ENCODE peak calls at places on chromosome 6, in seven cellular contexts. Y is brain microvascular endothelial cell, D is cardiac muscle cell, T is kidney epithelial cell, I is upper lobe of right lung, G is K562, M is heart right ventricle. S is an unnamed sample. For H3K36me3 and H3K27me3, the result is how much of the 10 kb centered on the place peaks cover.

GRCh38 chr6:166296035-166296883 is 11.9 kb downstream of the PRR18 start:
- DNase-seq in I (no peak), D (no peak), Y (no peak), T (no peak), M (no peak), G (no peak), S (no peak)

GRCh38 chr6:91288741-91289140 is 701.9 kb upstream of the MAP3K7 start:
- DNase-seq in T (no peak), M (no peak), I (no peak), Y (no peak), G (no peak), D (no peak), S (no peak)

GRCh38 chr6:2684059-2684749 is 66.5 kb downstream of the MYLK4 start:
- DNase-seq in I (no peak), M (no peak), G (peak), D (no peak), Y (peak), T (no peak), S (no peak)

GRCh38 chr6:138162947-138163569 is 1.3 kb downstream of the ARFGEF3 start:
- DNase-seq in T (no peak), D (no peak), Y (no peak), I (no peak), G (no peak), M (no peak), S (no peak)

GRCh38 chr6:52642381-52642780 is 28.5 kb upstream of the TMEM14A start:
- DNase-seq in I (no peak), D (no peak), M (no peak), T (no peak), Y (no peak), G (no peak), S (no peak)

GRCh38 chr6:41551857-41552256 is 5.7 kb downstream of the FOXP4 start:
- DNase-seq in Y (no peak), D (no peak), M (no peak), G (no peak), T (no peak), I (no peak), S (no peak)

GRCh38 chr6:81801489-81801888 is 49.0 kb upstream of the TENT5A start:
- DNase-seq in D (no peak), T (no peak), I (no peak), G (no peak), M (no peak), Y (no peak), S (no peak)

GRCh38 chr6:26053929-26054658 is 33.1 kb upstream of the HFE start:
- DNase-seq in T (no peak), I (no peak), G (no peak), M (no peak), D (no peak), Y (no peak), S (no peak)

GRCh38 chr6:132298344-132298949 is 102.8 kb downstream of the MOXD1 start:
- DNase-seq in M (no peak), I (no peak), G (peak), T (no peak), Y (peak), D (peak), S (no peak)

GRCh38 chr6:38638941-38639497 is 710 bp downstream of the BTBD9 start:
- DNase-seq in T (peak), G (no peak), D (peak), I (peak), M (no peak), Y (peak), S (no peak)

GRCh38 chr6:304833-305370 is 12.6 kb downstream of the DUSP22 start:
- DNase-seq in Y (no peak), D (no peak), T (no peak), M (no peak), I (no peak), G (no peak), S (no peak)

GRCh38 chr6:47306887-47307286 is 2.8 kb downstream of the TNFRSF21 start:
- DNase-seq in D (no peak), T (peak), I (no peak), G (no peak), Y (no peak), M (no peak), S (no peak)

GRCh38 chr6:107786179-107786578 is 37.9 kb downstream of the SCML4 start:
- DNase-seq in M (no peak), G (no peak), T (no peak), I (no peak), D (no peak), Y (no peak), S (no peak)

GRCh38 chr6:90263653-90264052 is 33.0 kb downstream of the BACH2 start:
- DNase-seq in M (no peak), G (no peak), Y (no peak), I (no peak), T (no peak), D (no peak), S (no peak)

GRCh38 chr6:156698239-156699016 is 78.8 kb upstream of the ARID1B start:
- DNase-seq in D (no peak), I (no peak), G (no peak), M (no peak), T (no peak), Y (no peak), S (peak)

GRCh38 chr6:12012566-12013367 is 655 bp downstream of the HIVEP1 start:
- DNase-seq in D (peak), I (peak), G (peak), M (peak), Y (peak), T (peak), S (peak)

GRCh38 chr6:132259070-132259469 is 142.2 kb downstream of the MOXD1 start:
- DNase-seq in G (no peak), D (no peak), Y (peak), M (no peak), I (no peak), T (no peak), S (no peak)

GRCh38 chr6:50187212-50188055 is 137.7 kb upstream of the DEFB112 start:
- DNase-seq in T (no peak), Y (no peak), I (no peak), G (no peak), D (no peak), M (no peak), S (no peak)

GRCh38 chr6:149082320-149082719 is 235.2 kb upstream of the TAB2 start:
- DNase-seq in I (peak), D (peak), Y (peak), G (peak), M (peak), T (no peak), S (no peak)

GRCh38 chr6:158050107-158050735 is 68.6 kb downstream of the SYNJ2 start:
- DNase-seq in M (no peak), D (no peak), Y (no peak), I (peak), G (no peak), T (no peak), S (no peak)

GRCh38 chr6:139028242-139028657 is 295 bp upstream of the ABRACL start:
- DNase-seq in I (no peak), D (no peak), T (no peak), M (no peak), G (no peak), Y (no peak), S (no peak)

DNA sequence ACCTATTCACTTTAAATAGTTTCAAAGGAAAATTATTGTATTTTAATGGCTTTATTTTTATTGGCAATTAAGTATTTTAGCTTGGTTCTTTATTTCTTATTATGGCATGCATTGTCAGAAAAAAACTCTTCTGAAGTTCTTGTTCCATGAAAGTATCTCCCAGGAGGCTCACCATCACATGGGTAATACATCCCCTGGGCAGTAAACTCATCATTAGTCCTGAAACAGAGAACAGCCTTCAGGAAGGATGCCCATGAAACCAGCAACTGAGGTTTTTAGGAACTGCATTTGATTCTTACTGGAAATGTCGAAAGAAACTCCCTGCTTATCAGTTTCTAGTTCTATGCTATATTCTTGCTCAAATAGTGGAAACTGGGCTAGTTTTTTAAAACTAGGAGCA is 81.7 kb downstream of the RTN4IP1 start:
- DNase-seq in T (no peak), I (no peak), M (no peak), D (no peak), Y (no peak), G (no peak), S (no peak)
- H3K36me3 ChIP-seq in T (under half), I (under half), M (under half), D (under half), Y (under half), G (under half), S (under half)

GRCh38 chr6:72651967-72652956 is 30.4 kb downstream of the KCNQ5 start:
- DNase-seq in G (no peak), I (no peak), T (no peak), Y (no peak), D (peak), M (no peak), S (no peak)

GRCh38 chr6:72651191-72651590 is 29.3 kb downstream of the KCNQ5 start:
- DNase-seq in G (no peak), M (no peak), Y (no peak), I (no peak), D (no peak), T (no peak), S (no peak)

GRCh38 chr6:72650081-72650745 is 28.3 kb downstream of the KCNQ5 start:
- DNase-seq in T (peak), G (no peak), Y (no peak), D (no peak), M (no peak), I (no peak), S (no peak)

GRCh38 chr6:72654101-72654618 is 32.3 kb downstream of the KCNQ5 start:
- DNase-seq in D (no peak), I (no peak), M (no peak), T (no peak), G (no peak), Y (no peak), S (no peak)

GRCh38 chr6:72653032-72653431 is 31.2 kb downstream of the KCNQ5 start:
- DNase-seq in M (no peak), G (no peak), Y (no peak), I (no peak), D (no peak), T (peak), S (no peak)
- H3K27me3 ChIP-seq in M (under half), G (under half), Y (under half), I (under half), D (under half), T (under half), S (under half)

DNA sequence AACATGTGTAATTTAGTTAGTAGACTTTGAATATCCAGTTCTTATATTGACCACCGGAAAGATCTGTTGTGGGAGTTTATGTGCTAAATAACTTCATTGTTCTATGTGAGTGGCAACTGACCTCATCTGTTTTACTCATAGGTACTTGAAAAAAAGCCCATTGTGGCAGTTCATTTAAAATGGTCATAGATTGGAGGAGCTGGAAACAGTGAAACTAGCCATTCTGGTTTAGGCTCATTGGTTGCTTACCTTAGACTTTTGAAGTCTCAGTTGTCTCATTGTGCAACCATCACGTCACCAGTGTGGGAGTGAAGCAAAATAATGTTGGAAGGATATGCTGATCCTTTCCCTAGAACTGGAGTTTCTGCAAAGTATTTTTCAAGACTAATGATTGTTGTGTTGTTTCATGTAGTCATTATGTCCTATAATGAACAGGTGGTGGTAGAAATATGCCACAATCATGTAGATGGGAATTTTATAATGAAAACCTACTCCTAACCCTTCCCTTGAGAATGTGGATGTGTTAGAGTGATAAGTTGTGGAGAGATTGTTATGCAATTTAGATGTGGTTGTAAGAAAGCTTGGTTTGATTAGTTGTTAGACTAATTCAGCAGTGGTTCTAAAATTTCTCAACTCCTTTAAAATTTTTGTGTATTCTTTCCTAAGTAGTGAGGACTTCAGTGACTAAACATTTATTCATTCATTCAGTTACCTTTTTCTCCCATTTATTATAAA is 18.3 kb downstream of the DSP start:
- DNase-seq in I (no peak), D (no peak), T (no peak), M (no peak), Y (no peak), G (no peak), S (no peak)
- H3K36me3 ChIP-seq in I (under half), D (half or more), T (under half), M (under half), Y (under half), G (under half), S (under half)

GRCh38 chr6:14881399-14881798 is 364.5 kb upstream of the JARID2 start:
- DNase-seq in Y (peak), T (peak), G (no peak), D (no peak), I (no peak), M (no peak), S (no peak)
- H3K27me3 ChIP-seq in Y (under half), T (under half), G (under half), D (under half), I (under half), M (under half), S (under half)

GRCh38 chr6:35465646-35466045 is 2.6 kb upstream of the RPL10A start:
- DNase-seq in T (no peak), D (no peak), G (no peak), M (no peak), Y (no peak), I (no peak), S (no peak)

GRCh38 chr6:35469711-35470662 is 1.8 kb downstream of the RPL10A start:
- DNase-seq in M (no peak), D (peak), T (no peak), I (no peak), Y (no peak), G (no peak), S (no peak)

GRCh38 chr6:35470663-35471120 is 2.5 kb downstream of the RPL10A start:
- DNase-seq in M (no peak), T (no peak), Y (no peak), D (no peak), I (no peak), G (no peak), S (no peak)

GRCh38 chr6:35468980-35469710 is 944 bp downstream of the RPL10A start:
- DNase-seq in M (no peak), Y (no peak), G (no peak), I (peak), D (no peak), T (no peak), S (peak)

GRCh38 chr6:35468181-35468979 is at the start of gene RPL10A:
- DNase-seq in I (peak), T (peak), Y (peak), D (peak), G (peak), M (peak), S (peak)
- H3K36me3 ChIP-seq in I (under half), T (under half), Y (under half), D (under half), G (half or more), M (under half), S (under half)

GRCh38 chr6:28802417-28803336 is 121.1 kb downstream of the TRIM27 start:
- DNase-seq in I (no peak), Y (peak), M (no peak), T (no peak), D (no peak), G (peak), S (peak)
- H3K27me3 ChIP-seq in I (half or more), Y (under half), M (half or more), T (under half), D (half or more), G (under half), S (under half)